ENCODE peak calls at places on chromosomes 16 and 17, in five cellular contexts. B, S, C, H and N are unnamed samples.
A peak's percentile ranks its signal among the peaks of the same experiment; 100 is the strongest.

GRCh38 chr17:66533572-66533971 is 231.2 kb downstream of the PRKCA start:
- DNase-seq in S (no peak), C (no peak), B (no peak), H (no peak), N (no peak)

GRCh38 chr16:12393208-12393607 is 410.5 kb downstream of the CPPED1 start:
- DNase-seq in C (no peak), S (no peak), B (no peak), H (no peak), N (no peak)

GRCh38 chr17:2909164-2909852 is 113.1 kb downstream of the RAP1GAP2 start:
- DNase-seq in S (no peak), H (no peak), B (no peak), C (no peak), N (no peak)

GRCh38 chr16:77951788-77952187 is 70.6 kb upstream of the CLEC3A start:
- DNase-seq in H (no peak), S (no peak), B (peak; percentile 69), C (peak; percentile 14), N (no peak)

GRCh38 chr16:69481901-69482341 is 57.5 kb downstream of the CYB5B start:
- DNase-seq in C (no peak), H (no peak), S (peak; percentile 66), B (no peak), N (peak; percentile 49)

GRCh38 chr17:54883939-54884338 is 16.7 kb upstream of the TOM1L1 start:
- DNase-seq in H (no peak), B (no peak), S (no peak), C (no peak), N (no peak)

GRCh38 chr17:20948984-20949777 is 93.6 kb downstream of the USP22 start:
- DNase-seq in B (no peak), C (no peak), H (no peak), S (no peak), N (no peak)

GRCh38 chr17:73289549-73290254 is 22.1 kb downstream of the CDC42EP4 start:
- DNase-seq in B (no peak), C (no peak), H (no peak), S (no peak), N (no peak)

GRCh38 chr16:75266738-75267630 is 15.6 kb upstream of the BCAR1 start:
- DNase-seq in C (no peak), S (no peak), B (no peak), H (no peak), N (no peak)

GRCh38 chr16:51359141-51359960 is 208.3 kb upstream of the SALL1 start:
- DNase-seq in C (no peak), H (no peak), S (peak; percentile 49), B (no peak), N (no peak)

GRCh38 chr17:43936434-43936833 is 5.8 kb downstream of the PPY start:
- DNase-seq in S (no peak), B (no peak), C (no peak), H (no peak), N (no peak)

GRCh38 chr16:49631521-49632041 is 224.3 kb downstream of the ZNF423 start:
- DNase-seq in B (no peak), C (no peak), S (no peak), H (no peak), N (peak; percentile 54)

GRCh38 chr17:76076100-76076764 is 1.7 kb downstream of the GALR2 start:
- DNase-seq in S (no peak), C (no peak), B (no peak), H (no peak), N (no peak)

GRCh38 chr17:22669721-22670120 is 977.4 kb downstream of the KCNJ18 start:
- DNase-seq in C (no peak), H (no peak), S (no peak), B (no peak), N (no peak)

GRCh38 chr17:82297280-82297803 is 20.1 kb downstream of the CD7 start:
- DNase-seq in S (peak; percentile 64), B (peak; percentile 86), H (peak; percentile 81), C (peak; percentile 77), N (no peak)

GRCh38 chr17:79839363-79840203 is at the start of gene CBX4:
- DNase-seq in S (peak; percentile 95), B (peak; percentile 95), H (peak; percentile 86), C (peak; percentile 84), N (peak; percentile 97)

GRCh38 chr17:40022497-40022896 is 7.3 kb downstream of the CSF3 start:
- DNase-seq in H (no peak), S (no peak), B (no peak), C (no peak), N (peak; percentile 3)

GRCh38 chr17:350706-351435 is 1.7 kb downstream of the RPH3AL start:
- DNase-seq in C (peak; percentile 60), S (peak; percentile 82), B (no peak), H (no peak), N (peak; percentile 82)

GRCh38 chr17:81471804-81472456 is 40.7 kb downstream of the ACTG1 start:
- DNase-seq in B (peak; percentile 17), C (no peak), S (peak; percentile 89), H (no peak), N (peak; percentile 100)

GRCh38 chr16:66881014-66881417 is 701 bp downstream of the PDP2 start:
- DNase-seq in B (peak; percentile 33), S (no peak), C (no peak), H (no peak), N (no peak)

GRCh38 chr17:75289832-75290337 is 652 bp upstream of the SLC25A19 start:
- DNase-seq in C (no peak), S (peak; percentile 54), H (peak; percentile 72), B (peak; percentile 90), N (peak; percentile 41)

GRCh38 chr16:2471016-2471652 is at the start of gene NTN3:
- DNase-seq in B (no peak), S (no peak), C (no peak), H (no peak), N (peak; percentile 52)

GRCh38 chr17:44467108-44467507 is 36.1 kb downstream of the GPATCH8 start:
- DNase-seq in S (no peak), B (no peak), H (no peak), C (no peak), N (no peak)

GRCh38 chr16:30950516-30951073 is 1.7 kb downstream of the ORAI3 start:
- DNase-seq in H (no peak), B (no peak), C (no peak), S (no peak), N (no peak)

GRCh38 chr17:82020874-82021727 is 1.6 kb downstream of the CENPX start:
- DNase-seq in S (peak; percentile 62), C (peak; percentile 69), B (peak; percentile 65), H (peak; percentile 57), N (peak; percentile 85)

GRCh38 chr16:70661534-70661917 is 15.2 kb downstream of the IL34 start:
- DNase-seq in B (no peak), H (no peak), C (no peak), S (no peak), N (no peak)

GRCh38 chr16:51327001-51327400 is 175.9 kb upstream of the SALL1 start:
- DNase-seq in B (no peak), S (no peak), C (no peak), H (no peak), N (no peak)

GRCh38 chr16:85387171-85387507 is 226.0 kb upstream of the GSE1 start:
- DNase-seq in S (peak; percentile 9), C (no peak), B (no peak), H (no peak), N (no peak)

GRCh38 chr17:58913971-58914769 is 158.5 kb downstream of the PPM1E start:
- DNase-seq in C (no peak), B (no peak), H (no peak), S (no peak), N (no peak)

GRCh38 chr17:661509-661908 is 53.1 kb downstream of the VPS53 start:
- DNase-seq in C (no peak), H (no peak), S (no peak), B (no peak), N (no peak)

GRCh38 chr17:59380474-59380873 is 49.0 kb downstream of the YPEL2 start:
- DNase-seq in B (no peak), C (no peak), S (no peak), H (no peak), N (no peak)

GRCh38 chr16:77501260-77501659 is 66.4 kb upstream of the ADAMTS18 start:
- DNase-seq in H (no peak), C (no peak), S (no peak), B (no peak), N (no peak)

GRCh38 chr17:1878419-1879121 is 48.8 kb downstream of the RPA1 start:
- DNase-seq in B (no peak), C (no peak), S (no peak), H (no peak), N (no peak)

GRCh38 chr17:82330322-82331239 is 3.0 kb downstream of the SECTM1 start:
- DNase-seq in B (peak; percentile 49), S (no peak), C (peak; percentile 75), H (no peak), N (peak; percentile 95)

GRCh38 chr17:75774988-75775668 is 9.5 kb upstream of the UNK start:
- DNase-seq in H (no peak), S (peak; percentile 8), B (no peak), C (no peak), N (no peak)

GRCh38 chr17:6638046-6638908 is 2.2 kb downstream of the KIAA0753 start:
- DNase-seq in B (no peak), S (no peak), H (no peak), C (no peak), N (no peak)

GRCh38 chr16:5010576-5011329 is 23.0 kb downstream of the NAGPA start:
- DNase-seq in B (peak; percentile 18), H (no peak), C (no peak), S (no peak), N (no peak)

GRCh38 chr17:69250641-69251040 is 22.0 kb upstream of the ABCA10 start:
- DNase-seq in H (no peak), S (no peak), B (no peak), C (no peak), N (peak; percentile 19)